ENCODE peak calls at places on chromosomes 11 and 22, in four cellular contexts. K is HCEC 1CT, Y is mucosa of descending colon, F is naive B cell. C is an unnamed sample.

GRCh38 chr22:44353063-44353440 is 40.3 kb upstream of the SHISAL1 start:
- DNase-seq in Y (peak), F (no peak), K (no peak), C (no peak)

GRCh38 chr11:120696597-120696996 is 185.0 kb downstream of the GRIK4 start:
- DNase-seq in Y (no peak), F (no peak), K (no peak), C (no peak)

GRCh38 chr11:33461319-33461718 is 204.1 kb downstream of the HIPK3 start:
- DNase-seq in K (no peak), F (no peak), Y (no peak), C (no peak)

GRCh38 chr22:28379075-28379806 is 300.4 kb downstream of the TTC28 start:
- DNase-seq in Y (no peak), F (no peak), K (no peak), C (no peak)

GRCh38 chr11:289706-290620 is 1.0 kb downstream of the PGGHG start:
- DNase-seq in F (no peak), Y (peak), K (no peak), C (no peak)

GRCh38 chr11:17563248-17563647 is 16.2 kb downstream of the OTOG start:
- DNase-seq in F (no peak), K (no peak), Y (no peak), C (no peak)

GRCh38 chr11:76048763-76049162 is 157.5 kb downstream of the WNT11 start:
- DNase-seq in F (peak), K (no peak), Y (no peak), C (no peak)

GRCh38 chr22:45993143-45993692 is 16.3 kb upstream of the WNT7B start:
- DNase-seq in Y (no peak), F (no peak), K (no peak), C (no peak)

GRCh38 chr11:128481135-128481534 is 106.2 kb downstream of the ETS1 start:
- DNase-seq in Y (no peak), F (no peak), K (peak), C (no peak)

GRCh38 chr11:110075087-110075821 is 17.9 kb upstream of the ZC3H12C start:
- DNase-seq in Y (no peak), K (no peak), F (no peak), C (no peak)

GRCh38 chr11:121451178-121451981 is 734 bp upstream of the SORL1 start:
- DNase-seq in F (peak), K (no peak), Y (peak), C (no peak)

GRCh38 chr11:29641201-29641600 is 375.6 kb downstream of the KCNA4 start:
- DNase-seq in Y (no peak), K (no peak), F (no peak), C (no peak)

GRCh38 chr22:20244744-20245576 is 23.2 kb downstream of the RTN4R start:
- DNase-seq in Y (no peak), F (peak), K (no peak), C (no peak)

GRCh38 chr11:109249597-109249996 is 172.4 kb upstream of the C11orf87 start:
- DNase-seq in Y (no peak), F (no peak), K (no peak), C (no peak)

GRCh38 chr22:16819249-16819648 is 6.0 kb downstream of the XKR3 start:
- DNase-seq in K (no peak), Y (no peak), F (no peak), C (no peak)

GRCh38 chr11:3041699-3042098 is 15.5 kb downstream of the CARS1 start:
- DNase-seq in F (no peak), Y (no peak), K (no peak), C (no peak)

GRCh38 chr22:35611200-35611890 is 5.8 kb downstream of the MB start:
- DNase-seq in Y (no peak), K (no peak), F (no peak), C (no peak)

GRCh38 chr22:38461057-38461413 is 6.0 kb upstream of the KCNJ4 start:
- DNase-seq in Y (no peak), K (no peak), F (no peak), C (no peak)

GRCh38 chr22:27032121-27032761 is 374.9 kb downstream of the MIAT start:
- DNase-seq in F (no peak), K (no peak), Y (no peak), C (peak)

GRCh38 chr22:20009018-20009482 is 7.6 kb downstream of the ARVCF start:
- DNase-seq in F (no peak), K (no peak), Y (peak), C (no peak)

C was measured in amygdala.